ENCODE peak calls at places on chromosome 19, in nine cellular contexts. I is H1; X is NCI-H2107; Q is stimulated activated naive CD8-positive, alpha-beta T cell treated with anti-CD3 and anti-CD28 coated beads, Interleukin-15, Interleukin-2, amounts not matched to agents 100 U/mL and 50 U/mL, for 24 hours; T is lower lobe of right lung; O is breast epithelium; W is cardiac fibroblast; Y is left ventricle myocardium superior; L is GM04504. B is an unnamed sample.

GRCh38 chr19:17379221-17379631 is 2.1 kb upstream of the PLVAP start:
- DNase-seq in T (no peak), Q (no peak), O (no peak), I (peak; percentile 63), X (no peak), L (no peak), W (no peak), Y (no peak), B (peak; percentile 82)

GRCh38 chr19:17761148-17761547 is 9.9 kb downstream of the FCHO1 start:
- DNase-seq in Y (no peak), W (no peak), I (no peak), X (no peak), O (no peak), T (no peak), Q (no peak), L (no peak), B (no peak)

GRCh38 chr19:35330475-35330874 is 1.5 kb downstream of the CD22 start:
- DNase-seq in Q (no peak), X (no peak), L (no peak), T (no peak), I (no peak), W (no peak), Y (no peak), O (no peak), B (no peak)

GRCh38 chr19:57903298-57904174 is 12.9 kb downstream of the ZNF417 start:
- DNase-seq in W (peak; percentile 69), O (no peak), I (no peak), Q (no peak), Y (no peak), X (no peak), T (no peak), L (peak; percentile 36), B (no peak)

GRCh38 chr19:53649746-53650593 is 18.2 kb downstream of the DPRX start:
- DNase-seq in Y (no peak), L (no peak), T (no peak), I (no peak), X (no peak), W (no peak), O (no peak), Q (no peak), B (no peak)

GRCh38 chr19:16594131-16594586 is 21.9 kb upstream of the SLC35E1 start:
- DNase-seq in W (no peak), T (no peak), I (no peak), Q (peak; percentile 68), X (no peak), Y (no peak), L (no peak), O (no peak), B (no peak)

GRCh38 chr19:15161028-15161984 is 39.5 kb downstream of the NOTCH3 start:
- DNase-seq in W (peak; percentile 56), O (no peak), I (no peak), T (no peak), X (no peak), Q (no peak), Y (no peak), L (no peak), B (no peak)

GRCh38 chr19:33047422-33047821 is 17.3 kb downstream of the RHPN2 start:
- DNase-seq in L (no peak), X (no peak), I (peak; percentile 65), O (peak; percentile 61), Q (no peak), W (no peak), T (peak; percentile 70), Y (no peak), B (no peak)

GRCh38 chr19:48921721-48922500 is 11.6 kb upstream of the DHDH start:
- DNase-seq in Y (no peak), T (no peak), I (no peak), X (no peak), Q (no peak), O (no peak), L (no peak), W (no peak), B (no peak)

GRCh38 chr19:2488942-2489731 is 13.2 kb downstream of the GADD45B start:
- DNase-seq in W (peak; percentile 50), Y (peak; percentile 85), I (peak; percentile 74), X (no peak), Q (peak; percentile 36), O (no peak), L (no peak), T (peak; percentile 79), B (peak; percentile 47)

GRCh38 chr19:16330368-16330801 is 5.8 kb downstream of the KLF2 start:
- DNase-seq in L (peak; percentile 60), X (no peak), T (peak; percentile 85), Q (peak; percentile 92), Y (peak; percentile 68), W (peak; percentile 92), I (no peak), O (no peak), B (no peak)

GRCh38 chr19:3304871-3305423 is 61.4 kb upstream of the NFIC start:
- DNase-seq in X (peak; percentile 81), L (peak; percentile 31), W (peak; percentile 76), Y (peak; percentile 78), I (peak; percentile 92), O (peak; percentile 40), Q (peak; percentile 83), T (peak; percentile 74), B (peak; percentile 78)

GRCh38 chr19:50460161-50460765 is 16.0 kb upstream of the EMC10 start:
- DNase-seq in T (no peak), W (peak; percentile 56), Q (peak; percentile 31), O (no peak), L (no peak), I (no peak), Y (no peak), X (no peak), B (no peak)

GRCh38 chr19:54470991-54471782 is 1.9 kb downstream of the CDC42EP5 start:
- DNase-seq in W (peak; percentile 48), Y (peak; percentile 68), T (peak; percentile 50), X (no peak), Q (no peak), I (peak; percentile 60), O (no peak), L (no peak), B (no peak)

GRCh38 chr19:45528744-45529453 is 21.6 kb downstream of the VASP start:
- DNase-seq in Q (peak; percentile 30), X (no peak), Y (no peak), O (peak; percentile 58), W (no peak), I (peak; percentile 88), L (no peak), T (peak; percentile 64), B (peak; percentile 34)

B was measured in endothelial cell.